ENCODE peak calls at places on chromosomes 13 and 19, in eight cellular contexts. One of them, this sample, is unnamed.

GRCh38 chr13:106507560-106508274 is 27.7 kb downstream of the EFNB2 start:
- DNase-seq in kidney: no peak
- DNase-seq in breast epithelium: no peak
- DNase-seq in thyroid gland: no peak
- DNase-seq in endodermal cell: no peak
- DNase-seq in ascending aorta: no peak
- DNase-seq in ovary: no peak
- DNase-seq in tibial nerve: no peak
- DNase-seq in this sample: no peak

GRCh38 chr13:47168086-47168485 is 271.2 kb upstream of the HTR2A start:
- DNase-seq in breast epithelium: no peak
- DNase-seq in kidney: no peak
- DNase-seq in tibial nerve: no peak
- DNase-seq in ascending aorta: no peak
- DNase-seq in thyroid gland: no peak
- DNase-seq in endodermal cell: no peak
- DNase-seq in ovary: no peak
- DNase-seq in this sample: no peak

GRCh38 chr19:7478173-7478842 is 10.5 kb downstream of the PEX11G start:
- DNase-seq in endodermal cell: no peak
- DNase-seq in tibial nerve: no peak
- DNase-seq in breast epithelium: no peak
- DNase-seq in ascending aorta: no peak
- DNase-seq in kidney: no peak
- DNase-seq in thyroid gland: no peak
- DNase-seq in ovary: no peak
- DNase-seq in this sample: no peak

GRCh38 chr13:24875566-24875965 is 111.6 kb downstream of the RNF17 start:
- DNase-seq in ascending aorta: no peak
- DNase-seq in ovary: no peak
- DNase-seq in breast epithelium: no peak
- DNase-seq in endodermal cell: no peak
- DNase-seq in kidney: no peak
- DNase-seq in tibial nerve: no peak
- DNase-seq in thyroid gland: no peak
- DNase-seq in this sample: no peak

GRCh38 chr19:4694211-4694987 is 24.3 kb upstream of the MYDGF start:
- DNase-seq in thyroid gland: peak; percentile 45
- DNase-seq in ascending aorta: no peak
- DNase-seq in tibial nerve: no peak
- DNase-seq in breast epithelium: peak; percentile 93
- DNase-seq in ovary: no peak
- DNase-seq in endodermal cell: no peak
- DNase-seq in kidney: no peak
- DNase-seq in this sample: no peak

GRCh38 chr13:98802999-98803666 is 50.7 kb upstream of the SLC15A1 start:
- DNase-seq in endodermal cell: no peak
- DNase-seq in kidney: no peak
- DNase-seq in ascending aorta: no peak
- DNase-seq in breast epithelium: no peak
- DNase-seq in ovary: no peak
- DNase-seq in tibial nerve: no peak
- DNase-seq in thyroid gland: no peak
- DNase-seq in this sample: no peak

GRCh38 chr13:89205856-89206255 is 1534.7 kb downstream of the SLITRK5 start:
- DNase-seq in kidney: no peak
- DNase-seq in tibial nerve: no peak
- DNase-seq in breast epithelium: no peak
- DNase-seq in endodermal cell: no peak
- DNase-seq in ovary: no peak
- DNase-seq in ascending aorta: no peak
- DNase-seq in thyroid gland: no peak
- DNase-seq in this sample: no peak

GRCh38 chr13:112970552-112971287 is 1.7 kb downstream of the MCF2L start:
- DNase-seq in breast epithelium: no peak
- DNase-seq in thyroid gland: no peak
- DNase-seq in endodermal cell: no peak
- DNase-seq in tibial nerve: no peak
- DNase-seq in ascending aorta: no peak
- DNase-seq in kidney: peak; percentile 47
- DNase-seq in ovary: no peak
- DNase-seq in this sample: peak; percentile 35

GRCh38 chr19:19361075-19361594 is 40.5 kb downstream of the MAU2 start:
- DNase-seq in tibial nerve: peak; percentile 85
- DNase-seq in ascending aorta: no peak
- DNase-seq in thyroid gland: peak; percentile 83
- DNase-seq in kidney: peak; percentile 85
- DNase-seq in endodermal cell: peak; percentile 95
- DNase-seq in ovary: peak; percentile 63
- DNase-seq in breast epithelium: peak; percentile 80
- DNase-seq in this sample: no peak

GRCh38 chr19:45908956-45909355 is 5.6 kb downstream of the NANOS2 start:
- DNase-seq in ovary: no peak
- DNase-seq in ascending aorta: no peak
- DNase-seq in kidney: no peak
- DNase-seq in endodermal cell: no peak
- DNase-seq in tibial nerve: no peak
- DNase-seq in breast epithelium: no peak
- DNase-seq in thyroid gland: no peak
- DNase-seq in this sample: no peak

GRCh38 chr19:49338023-49338677 is 2.9 kb downstream of the CD37 start:
- DNase-seq in breast epithelium: peak; percentile 51
- DNase-seq in endodermal cell: peak; percentile 85
- DNase-seq in thyroid gland: no peak
- DNase-seq in tibial nerve: no peak
- DNase-seq in ovary: no peak
- DNase-seq in ascending aorta: no peak
- DNase-seq in kidney: peak; percentile 78
- DNase-seq in this sample: no peak

GRCh38 chr13:44312898-44313551 is 60.6 kb upstream of the SERP2 start:
- DNase-seq in ascending aorta: no peak
- DNase-seq in breast epithelium: no peak
- DNase-seq in thyroid gland: no peak
- DNase-seq in tibial nerve: no peak
- DNase-seq in ovary: no peak
- DNase-seq in endodermal cell: no peak
- DNase-seq in kidney: no peak
- DNase-seq in this sample: peak; percentile 30

GRCh38 chr19:49741210-49741844 is 21.8 kb downstream of the TSKS start:
- DNase-seq in endodermal cell: no peak
- DNase-seq in breast epithelium: no peak
- DNase-seq in thyroid gland: no peak
- DNase-seq in ovary: no peak
- DNase-seq in ascending aorta: no peak
- DNase-seq in kidney: no peak
- DNase-seq in tibial nerve: no peak
- DNase-seq in this sample: no peak

GRCh38 chr19:49802836-49803528 is 10.1 kb downstream of the FUZ start:
- DNase-seq in ovary: no peak
- DNase-seq in ascending aorta: no peak
- DNase-seq in breast epithelium: no peak
- DNase-seq in kidney: peak; percentile 75
- DNase-seq in endodermal cell: no peak
- DNase-seq in thyroid gland: no peak
- DNase-seq in tibial nerve: no peak
- DNase-seq in this sample: no peak

GRCh38 chr13:42110410-42111155 is 62.1 kb downstream of the DGKH start:
- DNase-seq in thyroid gland: peak; percentile 5
- DNase-seq in ascending aorta: no peak
- DNase-seq in tibial nerve: peak; percentile 64
- DNase-seq in endodermal cell: no peak
- DNase-seq in ovary: no peak
- DNase-seq in breast epithelium: no peak
- DNase-seq in kidney: no peak
- DNase-seq in this sample: peak; percentile 58

GRCh38 chr19:46631481-46631880 is 4.5 kb downstream of the GNG8 start:
- DNase-seq in tibial nerve: peak; percentile 63
- DNase-seq in ovary: no peak
- DNase-seq in endodermal cell: no peak
- DNase-seq in breast epithelium: no peak
- DNase-seq in thyroid gland: no peak
- DNase-seq in ascending aorta: no peak
- DNase-seq in kidney: no peak
- DNase-seq in this sample: no peak

GRCh38 chr19:36605839-36606478 is 846 bp downstream of the ZNF382 start:
- DNase-seq in ovary: no peak
- DNase-seq in ascending aorta: no peak
- DNase-seq in tibial nerve: no peak
- DNase-seq in breast epithelium: no peak
- DNase-seq in endodermal cell: no peak
- DNase-seq in thyroid gland: no peak
- DNase-seq in kidney: no peak
- DNase-seq in this sample: no peak

GRCh38 chr13:97974773-97975172 is 21.3 kb downstream of the IPO5 start:
- DNase-seq in thyroid gland: no peak
- DNase-seq in endodermal cell: no peak
- DNase-seq in ovary: no peak
- DNase-seq in breast epithelium: no peak
- DNase-seq in kidney: no peak
- DNase-seq in ascending aorta: no peak
- DNase-seq in tibial nerve: no peak
- DNase-seq in this sample: no peak

GRCh38 chr13:32746474-32746873 is 160.2 kb downstream of the PDS5B start:
- DNase-seq in breast epithelium: no peak
- DNase-seq in thyroid gland: no peak
- DNase-seq in ovary: no peak
- DNase-seq in ascending aorta: no peak
- DNase-seq in tibial nerve: no peak
- DNase-seq in kidney: no peak
- DNase-seq in endodermal cell: no peak
- DNase-seq in this sample: no peak

GRCh38 chr13:67076378-67076777 is 153.8 kb downstream of the PCDH9 start:
- DNase-seq in thyroid gland: no peak
- DNase-seq in breast epithelium: no peak
- DNase-seq in ascending aorta: no peak
- DNase-seq in tibial nerve: no peak
- DNase-seq in endodermal cell: no peak
- DNase-seq in ovary: no peak
- DNase-seq in kidney: no peak
- DNase-seq in this sample: no peak

GRCh38 chr19:29771708-29772415 is 39.9 kb upstream of the CCNE1 start:
- DNase-seq in endodermal cell: peak; percentile 92
- DNase-seq in thyroid gland: peak; percentile 65
- DNase-seq in tibial nerve: peak; percentile 5
- DNase-seq in kidney: no peak
- DNase-seq in ovary: peak; percentile 15
- DNase-seq in breast epithelium: no peak
- DNase-seq in ascending aorta: no peak
- DNase-seq in this sample: peak; percentile 56
- TF ChIP-seq CTCF in endodermal cell: peak; percentile 88
- TF ChIP-seq CTCF in thyroid gland: peak; percentile 33
- TF ChIP-seq CTCF in tibial nerve: peak; percentile 40
- TF ChIP-seq CTCF in kidney: peak; percentile 50
- TF ChIP-seq CTCF in ovary: no peak
- TF ChIP-seq CTCF in breast epithelium: peak; percentile 52
- TF ChIP-seq CTCF in ascending aorta: peak; percentile 55
- TF ChIP-seq CTCF in this sample: peak; percentile 18

GRCh38 chr19:40976724-40977123 is 14.4 kb upstream of the CYP2B6 start:
- DNase-seq in ascending aorta: no peak
- DNase-seq in kidney: no peak
- DNase-seq in ovary: no peak
- DNase-seq in breast epithelium: no peak
- DNase-seq in endodermal cell: no peak
- DNase-seq in tibial nerve: no peak
- DNase-seq in thyroid gland: no peak
- DNase-seq in this sample: no peak
- H3K4me1 ChIP-seq in ascending aorta: no peaks in the 10 kb centered on the region
- H3K4me1 ChIP-seq in kidney: no peaks in the 10 kb centered on the region
- H3K4me1 ChIP-seq in ovary: no peaks in the 10 kb centered on the region
- H3K4me1 ChIP-seq in breast epithelium: no peaks in the 10 kb centered on the region
- H3K4me1 ChIP-seq in endodermal cell: no peaks in the 10 kb centered on the region
- H3K4me1 ChIP-seq in tibial nerve: no peaks in the 10 kb centered on the region
- H3K4me1 ChIP-seq in thyroid gland: no peaks in the 10 kb centered on the region
- H3K4me1 ChIP-seq in this sample: peaks cover 10% of the 10 kb centered on the region

DNA sequence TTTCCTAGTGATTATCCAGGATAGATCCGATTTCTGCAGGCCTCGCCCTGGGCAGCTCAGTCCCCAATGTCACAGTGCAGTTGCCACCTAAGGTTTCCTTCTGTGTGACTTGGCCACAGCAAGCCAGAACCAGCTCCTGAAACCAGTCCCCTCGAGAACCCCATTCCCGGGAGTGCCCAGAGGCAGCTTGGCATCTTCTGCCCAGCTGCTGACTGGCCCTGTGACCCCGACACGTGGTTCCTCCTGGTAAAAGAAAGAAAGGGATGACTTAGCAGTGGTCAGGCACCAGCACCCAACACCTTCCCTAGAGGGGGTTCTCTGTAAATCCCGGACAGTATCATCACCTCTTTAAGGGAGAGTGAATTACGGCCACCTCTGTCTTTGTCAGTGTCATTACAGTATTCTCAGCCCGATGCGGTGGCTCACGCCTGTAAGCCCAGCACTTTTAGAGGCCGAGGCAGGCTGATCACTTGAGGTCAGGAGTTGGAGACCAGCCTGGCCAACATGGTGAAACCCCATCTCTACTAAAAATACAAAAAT is 41.7 kb downstream of the MYO9B start:
- DNase-seq in tibial nerve: no peak
- DNase-seq in ascending aorta: no peak
- DNase-seq in ovary: no peak
- DNase-seq in kidney: no peak
- DNase-seq in thyroid gland: peak; percentile 20
- DNase-seq in endodermal cell: no peak
- DNase-seq in breast epithelium: no peak
- DNase-seq in this sample: no peak
- H3K36me3 ChIP-seq in tibial nerve: no peaks in the 10 kb centered on the region
- H3K36me3 ChIP-seq in ascending aorta: peaks cover 14% of the 10 kb centered on the region
- H3K36me3 ChIP-seq in ovary: no peaks in the 10 kb centered on the region
- H3K36me3 ChIP-seq in kidney: no peaks in the 10 kb centered on the region
- H3K36me3 ChIP-seq in thyroid gland: no peaks in the 10 kb centered on the region
- H3K36me3 ChIP-seq in endodermal cell: peaks cover 6% of the 10 kb centered on the region
- H3K36me3 ChIP-seq in breast epithelium: no peaks in the 10 kb centered on the region
- H3K36me3 ChIP-seq in this sample: no peaks in the 10 kb centered on the region

GRCh38 chr13:51583469-51583874 is 790 bp upstream of the WDFY2 start:
- DNase-seq in breast epithelium: no peak
- DNase-seq in endodermal cell: no peak
- DNase-seq in thyroid gland: no peak
- DNase-seq in tibial nerve: peak; percentile 8
- DNase-seq in kidney: no peak
- DNase-seq in ascending aorta: no peak
- DNase-seq in ovary: peak; percentile 17
- DNase-seq in this sample: no peak

GRCh38 chr13:51585696-51586095 is 1.4 kb downstream of the WDFY2 start:
- DNase-seq in kidney: no peak
- DNase-seq in endodermal cell: no peak
- DNase-seq in breast epithelium: no peak
- DNase-seq in thyroid gland: no peak
- DNase-seq in ovary: no peak
- DNase-seq in ascending aorta: no peak
- DNase-seq in tibial nerve: no peak
- DNase-seq in this sample: no peak

GRCh38 chr13:51583875-51584730 is at the start of gene WDFY2:
- DNase-seq in ovary: peak; percentile 100
- DNase-seq in thyroid gland: peak; percentile 100
- DNase-seq in tibial nerve: peak; percentile 100
- DNase-seq in endodermal cell: peak; percentile 100
- DNase-seq in breast epithelium: peak; percentile 99
- DNase-seq in kidney: peak; percentile 100
- DNase-seq in ascending aorta: peak; percentile 99
- DNase-seq in this sample: peak; percentile 100

GRCh38 chr13:51585234-51585672 is 991 bp downstream of the WDFY2 start:
- DNase-seq in ascending aorta: no peak
- DNase-seq in thyroid gland: no peak
- DNase-seq in tibial nerve: peak; percentile 13
- DNase-seq in breast epithelium: no peak
- DNase-seq in endodermal cell: no peak
- DNase-seq in ovary: no peak
- DNase-seq in kidney: no peak
- DNase-seq in this sample: no peak

GRCh38 chr13:51584731-51585191 is 499 bp downstream of the WDFY2 start:
- DNase-seq in thyroid gland: peak; percentile 62
- DNase-seq in ascending aorta: no peak
- DNase-seq in kidney: no peak
- DNase-seq in ovary: no peak
- DNase-seq in breast epithelium: peak; percentile 60
- DNase-seq in endodermal cell: no peak
- DNase-seq in tibial nerve: peak; percentile 28
- DNase-seq in this sample: peak; percentile 80
- TF ChIP-seq CTCF in thyroid gland: peak; percentile 10
- TF ChIP-seq CTCF in ascending aorta: no peak
- TF ChIP-seq CTCF in kidney: no peak
- TF ChIP-seq CTCF in ovary: no peak
- TF ChIP-seq CTCF in breast epithelium: no peak
- TF ChIP-seq CTCF in endodermal cell: no peak
- TF ChIP-seq CTCF in tibial nerve: no peak
- TF ChIP-seq CTCF in this sample: no peak

This sample was measured in mucosa of descending colon.